ENCODE peak calls at places on chromosomes 6 and 20, in eight cellular contexts. M, U, X, G, Q, L, I and K are unnamed samples.

GRCh38 chr6:64012351-64013060 is 376.9 kb downstream of the PHF3 start:
- DNase-seq in U (no peak), G (no peak), Q (peak), X (peak), L (peak), I (no peak), M (peak), K (no peak)

GRCh38 chr6:72952808-72953630 is 272.3 kb downstream of the KHDC1L start:
- DNase-seq in M (no peak), L (no peak), G (no peak), Q (no peak), I (peak), U (no peak), X (no peak), K (no peak)

GRCh38 chr6:14664616-14665315 is 547.2 kb downstream of the CD83 start:
- DNase-seq in L (no peak), X (no peak), G (no peak), I (peak), U (no peak), Q (peak), M (peak), K (no peak)

GRCh38 chr6:87944541-87944954 is 103.1 kb upstream of the SPACA1 start:
- DNase-seq in Q (peak), I (peak), L (peak), G (no peak), X (peak), U (peak), M (peak), K (peak)

GRCh38 chr6:89132087-89132486 is 13.8 kb upstream of the PM20D2 start:
- DNase-seq in Q (no peak), I (no peak), X (no peak), U (no peak), M (no peak), L (no peak), G (peak), K (no peak)

GRCh38 chr6:118980063-118980462 is 45.1 kb upstream of the MCM9 start:
- DNase-seq in Q (no peak), G (peak), U (peak), X (no peak), L (peak), I (no peak), M (no peak), K (no peak)

GRCh38 chr20:30491016-30491415 is 766.4 kb upstream of the DEFB115 start:
- DNase-seq in X (no peak), I (no peak), U (no peak), M (no peak), G (no peak), Q (no peak), L (no peak), K (no peak)

GRCh38 chr6:134097114-134097707 is 44.8 kb upstream of the SLC2A12 start:
- DNase-seq in X (peak), U (peak), M (peak), G (peak), Q (peak), L (peak), I (peak), K (peak)

GRCh38 chr20:63536997-63537524 is at the start of gene PTK6:
- DNase-seq in M (peak), G (peak), I (no peak), L (peak), X (no peak), Q (no peak), U (peak), K (no peak)

GRCh38 chr6:137928286-137928685 is 61.2 kb downstream of the TNFAIP3 start:
- DNase-seq in U (no peak), G (no peak), M (peak), I (no peak), Q (no peak), L (no peak), X (no peak), K (no peak)

GRCh38 chr6:15023448-15023847 is 222.4 kb upstream of the JARID2 start:
- DNase-seq in X (no peak), U (no peak), Q (no peak), I (no peak), G (no peak), L (no peak), M (peak), K (no peak)

GRCh38 chr6:136600818-136601217 is 50.6 kb upstream of the MAP7 start:
- DNase-seq in M (no peak), L (no peak), X (no peak), G (no peak), I (no peak), Q (no peak), U (no peak), K (no peak)

GRCh38 chr6:46042355-46042999 is 26.8 kb upstream of the CLIC5 start:
- DNase-seq in U (no peak), I (peak), L (peak), G (no peak), Q (peak), X (peak), M (peak), K (no peak)
- TF ChIP-seq CTCF in U (peak), I (peak), L (peak), G (peak), Q (peak), X (peak), M (peak), K (peak)

DNA sequence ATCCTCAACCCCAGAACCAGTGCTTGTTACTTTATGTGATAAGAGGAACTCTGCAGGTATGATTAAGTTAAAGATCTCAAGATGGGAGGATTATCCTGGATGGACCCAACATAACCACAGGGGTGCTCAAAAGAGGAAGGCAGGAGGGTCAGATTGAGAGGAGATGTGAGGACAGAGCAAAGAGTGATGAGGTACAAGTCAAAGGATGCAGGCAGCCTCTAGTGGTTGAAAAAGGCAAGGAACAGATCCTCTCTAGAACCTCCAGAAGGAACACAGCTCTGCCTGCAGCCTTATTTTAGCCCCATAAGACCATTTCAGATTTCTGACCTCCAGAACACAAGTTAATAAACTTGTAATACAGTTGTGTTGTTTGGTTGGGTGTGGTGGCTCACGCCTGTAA is 41.2 kb downstream of the PDSS2 start:
- DNase-seq in Q (peak), M (peak), X (no peak), U (no peak), L (no peak), I (peak), G (no peak), K (no peak)
- TF ChIP-seq CTCF in Q (peak), M (peak), X (no peak), U (no peak), L (peak), I (peak), G (no peak), K (peak)

GRCh38 chr6:169720207-169720855 is 4.0 kb downstream of the PHF10 start:
- DNase-seq in L (no peak), I (no peak), U (no peak), X (no peak), Q (no peak), G (no peak), M (no peak), K (no peak)
- TF ChIP-seq CTCF in L (no peak), I (peak), U (peak), X (no peak), Q (peak), G (no peak), M (peak), K (no peak)

GRCh38 chr20:25686081-25687077 is 10.3 kb downstream of the ZNF337 start:
- DNase-seq in I (no peak), G (no peak), U (peak), X (no peak), M (no peak), Q (no peak), L (no peak), K (no peak)
- TF ChIP-seq CTCF in I (no peak), G (no peak), U (no peak), X (no peak), M (no peak), Q (no peak), L (no peak), K (no peak)

GRCh38 chr20:56843817-56844216 is 214.7 kb downstream of the TFAP2C start:
- DNase-seq in U (no peak), L (no peak), M (no peak), I (no peak), X (no peak), G (no peak), Q (peak), K (no peak)
- TF ChIP-seq CTCF in U (no peak), L (no peak), M (no peak), I (peak), X (peak), G (no peak), Q (peak), K (no peak)

GRCh38 chr6:7140631-7141366 is 33.0 kb downstream of the RREB1 start:
- DNase-seq in M (peak), U (peak), I (peak), Q (peak), X (peak), G (peak), L (peak), K (peak)
- TF ChIP-seq CTCF in M (no peak), U (no peak), I (no peak), Q (no peak), X (no peak), G (no peak), L (no peak), K (no peak)

DNA sequence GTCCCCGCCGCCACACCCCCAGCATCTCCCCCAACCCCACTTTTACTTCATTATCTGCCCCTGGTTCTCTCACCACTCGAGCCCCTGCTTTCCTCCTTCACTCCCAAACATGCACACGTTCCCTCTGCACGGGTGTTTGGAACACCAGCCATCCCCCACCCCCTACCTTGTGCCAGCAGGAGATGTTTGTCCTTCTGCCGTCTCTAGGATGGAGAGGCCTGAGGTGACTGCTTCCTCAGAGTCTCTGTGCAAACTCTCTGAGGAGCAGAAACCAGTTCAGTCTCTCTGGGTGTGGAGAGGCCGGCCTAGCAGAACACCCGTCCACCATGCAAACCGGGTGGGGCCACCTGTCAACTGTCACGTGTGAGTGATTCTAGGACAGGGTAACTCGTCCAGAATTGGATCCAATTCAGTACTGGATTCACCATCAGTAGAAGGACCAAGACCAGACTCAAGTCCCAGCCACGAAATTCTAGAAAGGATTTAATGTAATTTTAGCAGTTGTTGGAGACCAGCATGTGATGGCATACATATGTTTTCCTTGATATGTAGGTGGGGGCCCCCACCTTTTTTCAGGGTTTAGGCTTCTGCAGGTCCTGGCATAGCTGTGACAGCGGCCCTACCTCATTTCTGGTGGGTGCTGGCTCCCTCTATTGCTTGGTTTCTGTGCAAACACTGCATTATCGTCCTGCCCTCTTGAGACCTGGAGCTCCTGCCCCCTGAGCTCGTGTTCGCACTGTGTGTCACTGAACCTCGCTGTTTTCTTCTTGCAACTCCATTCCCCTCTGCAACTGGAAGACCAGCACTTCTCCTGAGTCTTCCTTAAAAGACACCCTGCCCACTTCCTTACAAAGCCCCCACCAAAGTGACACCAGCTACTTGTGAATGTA is at the start of gene RAET1E:
- DNase-seq in M (no peak), L (peak), G (no peak), I (no peak), X (no peak), Q (no peak), U (no peak), K (no peak)
- TF ChIP-seq CTCF in M (no peak), L (no peak), G (no peak), I (no peak), X (no peak), Q (peak), U (no peak), K (peak)

GRCh38 chr6:35765739-35766138 is 10.7 kb upstream of the CLPSL2 start:
- DNase-seq in Q (peak), I (no peak), L (no peak), M (no peak), G (no peak), X (no peak), U (no peak), K (no peak)
- TF ChIP-seq CTCF in Q (no peak), I (no peak), L (no peak), M (no peak), G (no peak), X (no peak), U (no peak), K (no peak)

DNA sequence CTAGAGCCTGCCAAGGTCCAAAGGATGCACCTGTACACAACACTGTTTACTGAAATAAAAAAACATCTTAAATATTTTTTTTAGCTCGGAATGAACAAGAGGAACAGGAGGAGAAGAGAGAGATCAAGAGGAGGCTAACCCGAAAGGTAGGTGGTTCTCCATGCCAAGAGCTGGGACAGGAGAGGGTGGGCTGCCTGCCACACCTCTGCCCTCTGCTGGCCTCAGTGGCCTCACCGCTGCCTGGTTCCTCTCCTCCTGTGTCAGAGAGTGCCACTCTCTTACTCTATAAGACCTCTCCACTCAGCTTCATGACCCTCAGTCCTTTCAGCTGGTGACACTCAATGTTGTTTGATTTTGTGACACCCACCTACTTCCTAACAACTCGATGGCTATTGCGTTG is 50.2 kb downstream of the TBC1D7 start:
- DNase-seq in I (no peak), M (peak), X (peak), L (no peak), Q (peak), U (no peak), G (no peak), K (no peak)
- TF ChIP-seq CTCF in I (peak), M (peak), X (peak), L (no peak), Q (peak), U (no peak), G (no peak), K (peak)